ENCODE peak calls at places on chromosomes 13 and 19, in seven cellular contexts. W is cardiac fibroblast, S is tibial artery, P is Peyer's patch, R is fibroblast of lung, M is adrenal gland, V is A549. F is an unnamed sample.

GRCh38 chr13:105799155-105799554 is 736.3 kb downstream of the EFNB2 start:
- DNase-seq in R (no peak), W (no peak), P (no peak), S (no peak), V (no peak), M (no peak), F (no peak)

GRCh38 chr19:459724-460511 is 915 bp downstream of the SHC2 start:
- DNase-seq in R (peak), M (peak), V (peak), P (peak), W (peak), S (no peak), F (peak)

GRCh38 chr13:34040863-34041262 is 222.9 kb downstream of the RFC3 start:
- DNase-seq in R (peak), V (no peak), S (no peak), W (no peak), M (no peak), P (no peak), F (no peak)

GRCh38 chr13:50636007-50636704 is 207.3 kb downstream of the DLEU7 start:
- DNase-seq in M (peak), V (no peak), S (no peak), W (peak), P (no peak), R (no peak), F (no peak)

GRCh38 chr13:112519517-112520060 is 68.4 kb downstream of the TUBGCP3 start:
- DNase-seq in V (no peak), R (no peak), P (no peak), S (no peak), M (no peak), W (no peak), F (no peak)

GRCh38 chr13:60351326-60351725 is 45.7 kb upstream of the TDRD3 start:
- DNase-seq in S (no peak), R (peak), V (no peak), M (peak), W (peak), P (no peak), F (peak)

GRCh38 chr19:5621945-5622464 is 571 bp downstream of the SAFB2 start:
- DNase-seq in V (no peak), M (peak), P (peak), R (no peak), S (peak), W (no peak), F (peak)

GRCh38 chr19:6232567-6232966 is 47.2 kb downstream of the MLLT1 start:
- DNase-seq in W (peak), R (peak), V (no peak), M (no peak), P (no peak), S (no peak), F (peak)

GRCh38 chr19:6572217-6572616 is 18.7 kb downstream of the CD70 start:
- DNase-seq in V (no peak), R (no peak), P (peak), M (peak), W (no peak), S (peak), F (no peak)

GRCh38 chr13:33058816-33059215 is 42.6 kb downstream of the KL start:
- DNase-seq in P (no peak), R (no peak), W (no peak), V (no peak), S (no peak), M (no peak), F (no peak)

GRCh38 chr19:40502647-40503046 is 35.8 kb downstream of the SPTBN4 start:
- DNase-seq in P (peak), M (no peak), S (no peak), R (no peak), W (peak), V (peak), F (no peak)

GRCh38 chr13:43933378-43933777 is 53.7 kb downstream of the LACC1 start:
- DNase-seq in R (no peak), P (no peak), V (no peak), W (no peak), S (no peak), M (no peak), F (no peak)

GRCh38 chr13:111046590-111047141 is 68.4 kb upstream of the ARHGEF7 start:
- DNase-seq in S (no peak), R (peak), M (peak), V (no peak), W (peak), P (no peak), F (peak)

GRCh38 chr13:59677966-59678814 is 485.5 kb downstream of the DIAPH3 start:
- DNase-seq in M (peak), S (no peak), P (no peak), R (peak), V (peak), W (peak), F (peak)

GRCh38 chr19:6952956-6953355 is 65.6 kb downstream of the ADGRE1 start:
- DNase-seq in W (no peak), R (no peak), V (no peak), S (no peak), P (no peak), M (no peak), F (no peak)

GRCh38 chr13:44136693-44137268 is 236.8 kb upstream of the SERP2 start:
- DNase-seq in W (no peak), S (no peak), V (no peak), P (no peak), R (peak), M (no peak), F (no peak)

GRCh38 chr13:94656766-94657165 is 55.1 kb downstream of the GPR180 start:
- DNase-seq in W (peak), M (no peak), S (no peak), V (peak), P (no peak), R (peak), F (peak)

GRCh38 chr13:113584870-113585671 is 518 bp downstream of the TFDP1 start:
- DNase-seq in R (no peak), W (no peak), P (peak), V (peak), M (no peak), S (peak), F (no peak)

GRCh38 chr19:4323692-4324091 is 14.9 kb downstream of the STAP2 start:
- DNase-seq in W (no peak), M (no peak), S (no peak), R (no peak), P (no peak), V (no peak), F (no peak)
- TF ChIP-seq CTCF in W (no peak), M (no peak), S (no peak), R (no peak), P (no peak), V (no peak), F (no peak)

DNA sequence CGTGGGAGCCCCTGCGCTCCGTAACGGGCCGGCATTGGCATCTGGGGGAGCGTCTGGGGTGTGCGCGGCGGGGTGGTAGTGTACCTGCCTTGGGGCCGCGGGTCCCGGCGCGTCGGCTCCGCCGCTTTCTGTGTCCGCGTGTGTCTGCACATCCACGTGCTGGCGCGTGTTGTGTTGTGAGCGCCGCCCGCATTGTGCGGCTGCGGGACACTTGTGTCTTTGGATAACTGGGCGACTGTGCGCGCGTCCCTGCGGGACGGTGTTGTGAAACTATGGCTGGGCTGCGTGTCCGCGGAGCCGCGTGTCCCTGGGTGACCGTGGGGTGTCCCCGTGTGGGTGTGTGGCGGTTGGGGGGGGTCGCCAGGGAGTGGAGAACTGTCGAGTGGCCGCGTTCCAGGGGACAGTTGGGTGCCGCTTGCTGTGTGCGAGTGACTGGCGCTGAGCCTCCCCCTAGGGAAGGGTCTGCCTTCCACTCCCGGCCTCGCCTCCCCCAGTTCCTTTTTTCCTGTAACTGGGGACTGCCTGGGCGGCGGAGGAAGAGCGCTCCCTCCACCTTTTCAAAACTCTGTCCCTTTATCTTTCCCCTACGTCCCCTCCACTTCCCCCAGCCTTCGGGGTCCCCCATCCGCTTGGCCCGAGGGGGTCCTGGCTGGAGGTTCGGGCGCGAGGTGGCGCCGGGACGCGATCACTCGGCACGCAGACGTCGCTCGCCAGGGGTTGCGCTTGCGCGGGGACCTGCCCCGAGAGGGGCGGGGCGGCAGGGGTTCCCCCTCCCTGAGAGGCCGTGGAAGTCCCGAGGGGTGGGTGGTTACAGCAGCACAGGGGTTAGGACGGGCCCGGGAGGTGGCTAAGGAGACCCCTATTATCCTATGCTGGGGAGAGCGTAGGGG is 5.6 kb upstream of the NFIC start:
- DNase-seq in V (no peak), W (no peak), S (peak), M (peak), R (peak), P (peak), F (no peak)
- TF ChIP-seq CTCF in V (peak), W (no peak), S (no peak), M (no peak), R (peak), P (peak), F (no peak)

DNA sequence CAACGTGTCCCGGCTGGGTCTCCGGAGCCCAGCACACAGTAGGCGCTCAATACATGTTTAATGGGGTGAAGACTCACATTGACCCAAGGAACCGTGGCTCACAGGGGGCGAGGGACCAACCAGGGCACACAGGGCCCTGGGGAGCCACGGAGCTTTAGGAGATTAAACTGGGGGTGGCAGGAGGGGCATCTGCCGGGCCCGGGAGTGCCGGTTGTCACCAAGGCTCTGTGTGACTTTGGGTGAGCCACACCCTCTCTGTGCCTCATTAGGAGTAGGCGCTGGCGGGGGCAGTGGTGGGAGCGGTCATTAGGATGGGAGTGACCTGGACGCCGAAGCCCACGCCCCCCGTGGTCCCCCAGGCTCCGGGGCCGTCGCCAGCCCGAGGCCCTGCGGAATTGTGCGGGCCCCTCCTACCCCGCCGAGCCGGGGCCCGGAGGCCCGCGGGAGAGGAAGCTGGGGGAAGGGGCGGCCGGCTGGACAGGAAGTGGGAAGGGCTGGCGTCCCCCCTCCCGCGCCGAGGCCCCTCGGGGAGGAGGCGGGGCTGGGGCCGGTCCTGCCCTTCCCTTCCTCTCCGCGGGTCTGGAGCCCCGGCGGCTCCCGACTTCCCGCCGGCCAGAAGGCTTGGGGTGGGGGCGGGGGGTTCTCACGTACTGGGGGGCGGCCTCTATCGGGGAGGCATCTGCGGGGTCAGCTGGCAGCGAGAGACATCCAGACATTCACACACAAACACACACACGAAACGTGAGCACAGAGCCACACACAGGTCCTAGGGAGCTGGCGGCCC is 1.8 kb upstream of the SSBP4 start:
- DNase-seq in M (peak), W (peak), V (no peak), R (peak), P (peak), S (peak), F (peak)
- TF ChIP-seq CTCF in M (no peak), W (no peak), V (no peak), R (no peak), P (no peak), S (no peak), F (no peak)

DNA sequence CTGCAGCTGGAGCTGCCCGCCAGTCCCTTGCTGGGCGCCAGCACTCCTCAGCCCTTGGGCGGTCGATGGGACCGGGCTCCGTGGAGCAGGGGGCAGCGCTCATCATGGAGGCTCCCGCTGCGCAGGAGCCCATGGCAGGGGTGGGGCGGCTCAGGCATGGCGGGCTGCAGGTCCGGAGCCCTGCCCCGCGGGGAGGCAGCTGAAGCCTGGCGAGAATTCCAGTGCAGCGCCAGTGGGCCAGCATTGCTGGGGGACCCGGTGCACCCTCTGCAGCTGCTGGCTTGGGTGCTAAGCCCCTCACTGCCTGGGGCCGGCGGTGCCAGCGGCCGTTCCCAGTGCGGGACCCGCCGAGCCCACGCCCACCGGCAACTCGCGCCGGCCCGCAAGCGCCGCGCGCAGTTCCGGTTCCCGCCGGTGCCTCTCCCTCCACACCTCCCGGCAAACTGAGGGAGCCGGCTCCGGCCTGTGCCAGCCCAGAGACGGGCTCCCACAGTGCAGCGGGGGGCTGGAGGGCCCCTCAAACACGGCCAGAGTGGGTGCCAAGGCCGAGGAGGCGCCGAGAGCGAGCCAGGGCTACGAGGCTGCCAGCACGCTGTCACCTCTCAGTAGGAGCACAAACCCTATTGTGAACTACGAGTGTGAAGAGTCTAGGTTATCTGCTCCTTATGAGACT is 687.1 kb downstream of the PCDH17 start:
- DNase-seq in V (no peak), R (no peak), W (no peak), M (no peak), P (no peak), S (no peak), F (no peak)
- TF ChIP-seq CTCF in V (no peak), R (no peak), W (no peak), M (no peak), P (no peak), S (no peak), F (no peak)

DNA sequence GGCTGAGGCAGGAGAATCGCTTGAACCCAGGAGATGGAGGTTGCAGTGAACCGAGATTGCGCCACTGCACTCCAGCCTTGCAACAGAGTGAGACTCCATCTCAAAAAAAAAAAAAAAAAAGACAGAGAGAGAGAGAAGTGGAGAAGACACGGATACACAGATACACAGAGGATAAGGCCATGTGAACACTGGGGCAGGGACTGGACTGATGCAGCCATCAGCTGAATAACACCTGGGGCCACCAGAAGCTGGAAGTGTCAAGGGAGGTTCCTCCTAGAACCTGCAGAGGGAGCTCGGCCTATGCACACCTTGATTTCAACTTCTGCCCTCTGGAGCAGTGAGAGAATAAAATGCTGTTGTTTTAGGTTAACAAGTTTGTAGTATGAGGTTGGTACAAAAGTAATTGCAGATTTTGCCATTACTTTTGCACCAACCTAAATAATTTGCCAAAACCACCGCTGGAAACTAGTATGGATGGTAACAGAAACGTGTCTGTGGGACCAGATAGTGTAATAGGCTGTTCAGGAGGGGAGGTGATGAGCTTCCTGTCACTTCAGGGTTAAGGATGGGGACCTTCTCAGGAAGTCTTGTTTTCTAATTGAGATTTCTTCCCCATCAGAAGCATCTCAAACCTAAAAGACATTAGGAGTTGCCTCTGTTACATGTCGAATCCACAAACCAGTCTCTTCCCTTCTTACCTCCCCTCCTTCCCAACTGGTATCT is 36.4 kb upstream of the IGSF23 start:
- DNase-seq in W (peak), M (peak), V (peak), P (peak), S (no peak), R (peak), F (peak)
- TF ChIP-seq CTCF in W (peak), M (peak), V (peak), P (peak), S (no peak), R (peak), F (peak)

GRCh38 chr19:23093832-23094231 is 23.0 kb upstream of the ZNF730 start:
- DNase-seq in S (no peak), W (no peak), V (no peak), R (no peak), P (no peak), M (no peak), F (no peak)
- TF ChIP-seq CTCF in S (no peak), W (no peak), V (no peak), R (no peak), P (no peak), M (no peak), F (no peak)

DNA sequence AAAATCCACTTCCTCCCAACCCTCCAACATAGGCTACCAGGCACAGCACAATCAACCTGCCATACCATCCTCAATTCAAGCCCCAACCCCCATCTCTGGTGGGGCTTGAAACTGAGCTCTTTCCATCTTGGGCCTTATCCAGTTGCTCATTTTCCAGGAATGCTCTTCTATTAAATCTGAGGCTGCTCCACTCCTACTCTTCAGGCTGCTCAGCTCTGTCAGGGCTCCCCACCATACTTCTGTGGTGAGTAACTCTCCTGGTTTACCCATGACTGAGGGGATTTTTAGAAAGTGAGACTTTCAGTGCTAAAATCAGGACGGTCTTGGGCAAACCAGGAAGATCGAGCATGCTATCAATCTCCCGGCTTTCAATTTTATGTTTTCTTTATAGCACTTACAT is 512.8 kb downstream of the LMO7 start:
- DNase-seq in R (peak), W (peak), M (no peak), P (no peak), S (no peak), V (no peak), F (peak)
- TF ChIP-seq CTCF in R (no peak), W (no peak), M (no peak), P (no peak), S (no peak), V (no peak), F (no peak)

GRCh38 chr19:3969435-3970312 is 1.2 kb downstream of the DAPK3 start:
- DNase-seq in S (peak), P (no peak), M (no peak), V (peak), W (peak), R (peak), F (peak)

GRCh38 chr19:3975144-3975543 is 4.2 kb upstream of the DAPK3 start:
- DNase-seq in R (no peak), S (no peak), V (no peak), M (no peak), P (no peak), W (no peak), F (no peak)

GRCh38 chr19:3968556-3969434 is 2.1 kb downstream of the DAPK3 start:
- DNase-seq in R (peak), M (peak), W (peak), V (peak), S (peak), P (peak), F (peak)

GRCh38 chr19:3970313-3970807 is 539 bp downstream of the DAPK3 start:
- DNase-seq in P (no peak), M (no peak), W (no peak), R (no peak), S (no peak), V (no peak), F (no peak)

DNA sequence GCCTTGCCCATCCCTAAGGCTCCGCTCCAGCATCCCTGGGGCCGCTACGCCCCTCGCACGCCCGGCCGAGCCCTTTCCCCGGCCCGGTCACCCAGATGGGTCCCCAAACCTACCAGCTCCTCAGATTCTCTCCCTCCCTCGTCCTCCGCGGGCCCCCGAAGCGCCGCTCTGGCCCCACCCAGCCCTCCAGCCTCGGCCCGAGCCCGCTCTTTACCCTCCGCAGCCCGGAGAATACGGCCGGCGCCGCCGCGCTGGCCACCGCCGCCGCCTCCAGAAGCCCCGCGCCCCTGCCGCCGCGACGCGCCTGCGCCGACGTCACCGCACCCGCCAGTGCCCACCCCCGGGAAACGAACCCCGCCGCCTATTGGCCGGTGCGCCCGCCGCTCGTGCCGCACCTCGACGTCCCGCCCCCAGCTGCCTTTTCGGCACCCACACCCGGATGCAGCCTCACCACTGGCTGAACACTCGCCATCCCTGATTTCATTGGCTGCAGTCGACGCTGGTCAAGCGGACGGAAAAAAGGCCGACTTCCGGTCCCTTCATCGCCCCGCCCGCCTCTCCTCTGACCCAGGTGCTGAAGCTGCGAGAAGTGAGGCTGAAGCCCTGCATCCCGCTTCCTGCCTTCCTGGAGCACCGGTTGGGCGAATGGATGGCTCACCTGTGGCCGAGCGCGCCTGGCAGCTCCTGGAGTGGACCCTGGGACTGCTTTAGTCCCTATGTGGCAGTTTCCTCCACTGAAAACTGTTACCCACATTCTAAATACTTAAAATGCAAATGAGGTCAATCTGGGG is at the start of gene DAPK3:
- DNase-seq in R (peak), W (peak), V (peak), S (peak), P (peak), M (peak), F (peak)
- TF ChIP-seq CTCF in R (no peak), W (no peak), V (no peak), S (no peak), P (no peak), M (no peak), F (no peak)

F was measured in fibroblast of the aortic adventitia.